ENCODE peak calls at places on chromosomes 13 and 19, in seven cellular contexts. V, M, C, O, G, K and Q are unnamed samples.

GRCh38 chr13:30806784-30807183 is 71.4 kb downstream of the ALOX5AP start:
- DNase-seq in G (no peak), M (peak), O (no peak), V (peak), C (no peak), K (no peak), Q (no peak)

GRCh38 chr19:55676384-55676783 is 1.4 kb downstream of the EPN1 start:
- DNase-seq in V (peak), K (no peak), M (no peak), C (no peak), O (no peak), G (no peak), Q (no peak)

GRCh38 chr13:29543230-29544215 is 52.0 kb downstream of the SLC7A1 start:
- DNase-seq in V (peak), C (no peak), G (no peak), K (no peak), O (no peak), M (peak), Q (no peak)

GRCh38 chr19:52170863-52171320 is 529 bp downstream of the ZNF836 start:
- DNase-seq in G (no peak), O (no peak), C (peak), V (peak), M (no peak), K (no peak), Q (peak)

GRCh38 chr13:79673993-79674377 is 193.0 kb downstream of the NDFIP2 start:
- DNase-seq in G (no peak), O (no peak), M (no peak), C (no peak), V (no peak), K (no peak), Q (no peak)

GRCh38 chr13:40388617-40389016 is 277.8 kb downstream of the FOXO1 start:
- DNase-seq in K (no peak), G (no peak), C (no peak), V (peak), M (peak), O (peak), Q (no peak)

GRCh38 chr13:31310781-31311180 is 111.0 kb downstream of the B3GLCT start:
- DNase-seq in G (peak), O (no peak), K (no peak), M (no peak), C (no peak), V (no peak), Q (no peak)

GRCh38 chr13:36418022-36418805 is 14.1 kb upstream of the CCNA1 start:
- DNase-seq in K (no peak), C (no peak), G (no peak), V (peak), O (no peak), M (peak), Q (no peak)

GRCh38 chr19:57171551-57172081 is 4.3 kb upstream of the DUXA start:
- DNase-seq in M (no peak), C (peak), G (no peak), O (no peak), K (no peak), V (peak), Q (no peak)

GRCh38 chr13:113930711-113931637 is 42.9 kb downstream of the C13orf46 start:
- DNase-seq in O (no peak), K (no peak), G (no peak), V (no peak), M (no peak), C (no peak), Q (no peak)

GRCh38 chr19:46674416-46675178 is 13.6 kb upstream of the DACT3 start:
- DNase-seq in K (no peak), O (no peak), M (no peak), G (no peak), V (peak), C (no peak), Q (no peak)

GRCh38 chr13:77740931-77741586 is 43.6 kb downstream of the SLAIN1 start:
- DNase-seq in V (no peak), O (no peak), M (no peak), K (no peak), G (no peak), C (no peak), Q (no peak)

GRCh38 chr13:112885782-112886268 is 83.2 kb upstream of the MCF2L start:
- DNase-seq in K (peak), M (peak), O (no peak), C (no peak), G (peak), V (peak), Q (no peak)

GRCh38 chr13:89925107-89925506 is 1422.4 kb upstream of the MIR17HG start:
- DNase-seq in M (no peak), G (peak), C (no peak), V (peak), O (no peak), K (no peak), Q (no peak)

GRCh38 chr13:94162289-94162688 is 317.2 kb downstream of the DCT start:
- DNase-seq in O (no peak), G (no peak), C (no peak), K (no peak), V (no peak), M (no peak), Q (no peak)

GRCh38 chr13:51221674-51222509 is at the start of gene FAM124A:
- DNase-seq in O (no peak), M (no peak), G (peak), V (peak), K (peak), C (peak), Q (peak)

GRCh38 chr13:80340643-80341097 is 256 bp downstream of the SPRY2 start:
- DNase-seq in C (no peak), O (no peak), K (no peak), M (no peak), G (peak), V (no peak), Q (peak)

GRCh38 chr13:52945348-52945747 is 83.3 kb upstream of the OLFM4 start:
- DNase-seq in M (no peak), K (no peak), C (no peak), V (no peak), G (no peak), O (no peak), Q (no peak)

GRCh38 chr13:73248711-73249580 is 190.1 kb downstream of the KLF5 start:
- DNase-seq in K (no peak), V (no peak), G (no peak), C (no peak), M (no peak), O (no peak), Q (no peak)

GRCh38 chr19:55264531-55264930 is 5.7 kb upstream of the PPP6R1 start:
- DNase-seq in O (no peak), K (no peak), V (no peak), C (no peak), M (no peak), G (no peak), Q (no peak)

GRCh38 chr19:53294786-53295441 is 27.4 kb upstream of the VN1R4 start:
- DNase-seq in V (no peak), G (no peak), K (no peak), M (no peak), C (no peak), O (no peak), Q (no peak)

GRCh38 chr19:5345895-5346386 is 5.3 kb upstream of the PTPRS start:
- DNase-seq in K (no peak), O (no peak), C (no peak), G (no peak), M (peak), V (peak), Q (no peak)

GRCh38 chr19:13238891-13239534 is 88.8 kb downstream of the IER2 start:
- DNase-seq in G (no peak), C (no peak), K (no peak), V (no peak), M (no peak), O (no peak), Q (no peak)

GRCh38 chr19:17216058-17216670 is 1.0 kb downstream of the USE1 start:
- DNase-seq in K (no peak), M (no peak), V (no peak), O (no peak), G (no peak), C (no peak), Q (no peak)

GRCh38 chr13:109401307-109401706 is 385.1 kb downstream of the IRS2 start:
- DNase-seq in G (no peak), C (no peak), O (no peak), K (no peak), V (no peak), M (no peak), Q (no peak)

GRCh38 chr13:31767175-31767900 is 28.0 kb downstream of the RXFP2 start:
- DNase-seq in O (no peak), C (no peak), M (peak), G (no peak), K (no peak), V (peak), Q (no peak)

GRCh38 chr13:23500858-23501257 is 67.4 kb upstream of the SACS start:
- DNase-seq in M (peak), C (no peak), V (peak), G (no peak), K (no peak), O (no peak), Q (no peak)

GRCh38 chr13:99086149-99086868 is 108.4 kb upstream of the DOCK9 start:
- DNase-seq in M (peak), K (no peak), C (peak), O (peak), G (peak), V (peak), Q (peak)

GRCh38 chr19:7869453-7869909 is 4.7 kb downstream of the PRR36 start:
- DNase-seq in O (peak), C (peak), M (no peak), K (no peak), G (no peak), V (peak), Q (no peak)

GRCh38 chr13:94305934-94306333 is 173.5 kb downstream of the DCT start:
- DNase-seq in G (no peak), O (no peak), V (peak), K (no peak), M (no peak), C (no peak), Q (no peak)

GRCh38 chr13:112703935-112704633 is 14.2 kb downstream of the ATP11A start:
- DNase-seq in K (no peak), C (no peak), O (no peak), V (no peak), G (no peak), M (no peak), Q (no peak)